ENCODE peak calls at places on chromosomes 4 and X, in six cellular contexts. One of them, this sample, is unnamed.

GRCh38 chr4:53321151-53321987 is 44.5 kb downstream of the SCFD2 start:
- DNase-seq in fibroblast of lung: peak; percentile 82
- DNase-seq in IMR-90: peak; percentile 86
- DNase-seq in fibroblast of villous mesenchyme: peak; percentile 77
- DNase-seq in BE2C: no peak
- DNase-seq in MCF 10A: peak; percentile 51
- DNase-seq in this sample: no peak

GRCh38 chr4:8644461-8644891 is 51.9 kb downstream of the CPZ start:
- DNase-seq in fibroblast of lung: no peak
- DNase-seq in IMR-90: no peak
- DNase-seq in fibroblast of villous mesenchyme: no peak
- DNase-seq in BE2C: no peak
- DNase-seq in MCF 10A: no peak
- DNase-seq in this sample: no peak

GRCh38 chr4:180640193-180640592 is 1603.0 kb upstream of the TENM3 start:
- DNase-seq in fibroblast of lung: no peak
- DNase-seq in IMR-90: no peak
- DNase-seq in fibroblast of villous mesenchyme: no peak
- DNase-seq in BE2C: no peak
- DNase-seq in MCF 10A: no peak
- DNase-seq in this sample: no peak

GRCh38 chr4:183200453-183200852 is 101.4 kb downstream of the WWC2 start:
- DNase-seq in fibroblast of lung: peak; percentile 87
- DNase-seq in IMR-90: peak; percentile 92
- DNase-seq in fibroblast of villous mesenchyme: peak; percentile 71
- DNase-seq in BE2C: peak; percentile 9
- DNase-seq in MCF 10A: peak; percentile 91
- DNase-seq in this sample: no peak

GRCh38 chr4:41155194-41155830 is 59.0 kb downstream of the APBB2 start:
- DNase-seq in fibroblast of lung: peak; percentile 52
- DNase-seq in IMR-90: peak; percentile 80
- DNase-seq in fibroblast of villous mesenchyme: peak; percentile 85
- DNase-seq in BE2C: no peak
- DNase-seq in MCF 10A: peak; percentile 70
- DNase-seq in this sample: no peak

GRCh38 chr4:150852237-150852636 is 162.8 kb downstream of the LRBA start:
- DNase-seq in fibroblast of lung: no peak
- DNase-seq in IMR-90: no peak
- DNase-seq in fibroblast of villous mesenchyme: no peak
- DNase-seq in BE2C: no peak
- DNase-seq in MCF 10A: no peak
- DNase-seq in this sample: no peak

GRCh38 chrX:134525086-134525792 is 65.3 kb downstream of the HPRT1 start:
- DNase-seq in fibroblast of lung: no peak
- DNase-seq in IMR-90: peak; percentile 59
- DNase-seq in fibroblast of villous mesenchyme: no peak
- DNase-seq in BE2C: no peak
- DNase-seq in MCF 10A: no peak
- DNase-seq in this sample: no peak

GRCh38 chr4:8378101-8378724 is 62.3 kb downstream of the ACOX3 start:
- DNase-seq in fibroblast of lung: no peak
- DNase-seq in IMR-90: no peak
- DNase-seq in fibroblast of villous mesenchyme: no peak
- DNase-seq in BE2C: no peak
- DNase-seq in MCF 10A: no peak
- DNase-seq in this sample: no peak

GRCh38 chr4:114399085-114399484 is 199.5 kb upstream of the UGT8 start:
- DNase-seq in fibroblast of lung: no peak
- DNase-seq in IMR-90: no peak
- DNase-seq in fibroblast of villous mesenchyme: no peak
- DNase-seq in BE2C: no peak
- DNase-seq in MCF 10A: no peak
- DNase-seq in this sample: no peak

GRCh38 chr4:97984545-97985131 is 158.6 kb downstream of the STPG2 start:
- DNase-seq in fibroblast of lung: no peak
- DNase-seq in IMR-90: no peak
- DNase-seq in fibroblast of villous mesenchyme: no peak
- DNase-seq in BE2C: peak; percentile 33
- DNase-seq in MCF 10A: peak; percentile 13
- DNase-seq in this sample: no peak
- TF ChIP-seq CTCF in fibroblast of lung: no peak
- TF ChIP-seq CTCF in IMR-90: no peak
- TF ChIP-seq CTCF in fibroblast of villous mesenchyme: peak; percentile 22
- TF ChIP-seq CTCF in BE2C: peak; percentile 66
- TF ChIP-seq CTCF in MCF 10A: no peak
- TF ChIP-seq CTCF in this sample: no peak

DNA sequence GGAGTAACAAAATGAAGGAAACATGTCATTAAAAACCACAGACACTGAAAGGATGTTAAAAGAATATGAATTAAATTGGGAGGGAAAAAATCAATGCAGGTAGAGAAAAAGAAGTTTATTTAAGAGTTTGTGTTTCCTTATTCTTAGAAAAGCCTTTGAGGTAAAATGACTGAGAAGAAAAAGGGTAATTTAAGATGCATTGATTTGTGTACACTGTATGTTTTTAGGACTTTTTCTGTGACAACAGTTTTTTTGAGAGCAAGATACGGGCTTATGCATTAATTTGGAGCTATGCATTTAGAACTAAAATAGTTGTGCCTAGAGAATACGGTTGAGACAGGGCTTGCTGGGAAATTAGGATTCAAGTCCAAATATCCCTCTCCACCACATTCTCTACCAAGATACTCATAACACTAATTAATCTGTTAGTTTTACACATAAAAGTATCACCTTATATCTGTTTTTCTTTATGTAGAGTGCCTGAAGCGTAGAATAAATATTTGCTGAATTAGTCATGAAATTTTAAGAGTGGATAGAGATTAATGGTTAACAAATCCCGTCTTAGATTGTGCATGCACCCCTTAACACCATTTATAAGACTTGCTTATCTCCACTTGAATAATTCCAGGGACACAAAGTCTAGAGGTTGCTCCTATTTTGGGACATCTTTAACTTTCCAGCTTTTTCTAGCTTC is 232.5 kb downstream of the PCDH7 start:
- DNase-seq in fibroblast of lung: no peak
- DNase-seq in IMR-90: no peak
- DNase-seq in fibroblast of villous mesenchyme: peak; percentile 23
- DNase-seq in BE2C: no peak
- DNase-seq in MCF 10A: peak; percentile 6
- DNase-seq in this sample: no peak
- TF ChIP-seq CTCF in fibroblast of lung: no peak
- TF ChIP-seq CTCF in IMR-90: no peak
- TF ChIP-seq CTCF in fibroblast of villous mesenchyme: no peak
- TF ChIP-seq CTCF in BE2C: no peak
- TF ChIP-seq CTCF in MCF 10A: no peak
- TF ChIP-seq CTCF in this sample: no peak

DNA sequence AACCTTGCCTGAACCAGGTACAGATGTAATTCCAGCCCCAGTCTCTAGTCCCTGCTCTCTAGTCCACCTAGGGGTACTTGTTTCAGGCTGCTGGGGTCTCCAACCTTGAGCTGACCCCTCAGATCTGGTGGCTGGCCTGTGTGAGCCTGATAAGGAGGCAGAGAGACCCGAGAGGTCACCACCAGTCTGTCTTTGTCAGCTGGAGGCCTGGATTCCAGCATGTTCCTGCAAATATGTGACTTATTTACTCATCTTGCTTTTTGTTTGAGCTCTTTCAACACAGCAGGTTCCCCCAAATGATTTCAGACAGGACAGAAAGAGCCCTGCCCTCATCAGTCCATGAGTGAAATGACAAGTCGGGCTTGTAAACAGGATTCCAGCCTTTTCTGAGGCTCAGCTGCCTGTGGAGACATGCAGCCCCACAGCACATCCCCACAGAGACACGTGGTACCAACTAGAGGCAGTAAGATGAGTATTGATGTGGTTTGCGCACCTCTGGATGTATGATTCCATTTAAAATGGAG is 37.5 kb upstream of the STK26 start:
- DNase-seq in fibroblast of lung: no peak
- DNase-seq in IMR-90: no peak
- DNase-seq in fibroblast of villous mesenchyme: no peak
- DNase-seq in BE2C: no peak
- DNase-seq in MCF 10A: no peak
- DNase-seq in this sample: no peak
- TF ChIP-seq CTCF in fibroblast of lung: no peak
- TF ChIP-seq CTCF in IMR-90: no peak
- TF ChIP-seq CTCF in fibroblast of villous mesenchyme: no peak
- TF ChIP-seq CTCF in BE2C: no peak
- TF ChIP-seq CTCF in MCF 10A: no peak
- TF ChIP-seq CTCF in this sample: no peak

DNA sequence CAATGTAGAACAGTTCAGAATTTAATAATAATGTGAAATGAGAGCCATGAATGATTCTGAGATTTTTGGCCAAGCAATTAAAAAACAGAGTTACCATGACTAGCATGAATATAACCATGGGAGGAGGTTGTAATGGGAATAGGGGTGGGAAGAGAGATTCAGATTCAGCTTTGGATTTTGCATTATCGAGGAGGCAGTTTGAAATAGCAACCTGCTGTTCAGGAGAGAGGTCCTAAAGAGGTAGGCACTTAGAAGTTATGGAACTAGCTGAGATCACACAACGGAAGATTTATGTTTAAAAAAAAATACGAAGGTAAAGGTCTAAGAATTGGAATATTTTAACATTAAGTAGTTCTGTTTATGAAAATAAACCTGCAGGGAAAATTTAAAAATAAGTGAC is 124.4 kb upstream of the TECRL start:
- DNase-seq in fibroblast of lung: no peak
- DNase-seq in IMR-90: no peak
- DNase-seq in fibroblast of villous mesenchyme: no peak
- DNase-seq in BE2C: no peak
- DNase-seq in MCF 10A: no peak
- DNase-seq in this sample: no peak
- TF ChIP-seq CTCF in fibroblast of lung: no peak
- TF ChIP-seq CTCF in IMR-90: no peak
- TF ChIP-seq CTCF in fibroblast of villous mesenchyme: no peak
- TF ChIP-seq CTCF in BE2C: no peak
- TF ChIP-seq CTCF in MCF 10A: no peak
- TF ChIP-seq CTCF in this sample: no peak

DNA sequence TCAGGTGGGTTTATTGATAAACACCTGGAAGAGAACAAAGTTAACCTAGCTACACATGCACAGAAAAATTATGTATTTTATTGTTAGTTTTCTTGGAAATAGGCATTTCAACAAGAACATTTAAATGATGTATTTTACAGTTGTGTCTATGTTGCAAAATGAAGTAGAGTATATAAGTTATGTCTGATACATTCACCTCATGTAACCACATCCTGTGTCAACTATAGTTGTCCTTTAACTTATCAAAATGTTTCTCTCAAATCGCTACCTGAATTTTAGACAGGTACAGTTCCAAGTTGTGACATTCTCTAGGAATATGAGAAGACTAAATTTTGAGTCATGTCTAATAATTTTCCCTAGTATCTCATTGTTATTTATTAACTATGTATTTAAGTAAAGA is 27.2 kb upstream of the TNIP3 start:
- DNase-seq in fibroblast of lung: no peak
- DNase-seq in IMR-90: no peak
- DNase-seq in fibroblast of villous mesenchyme: no peak
- DNase-seq in BE2C: no peak
- DNase-seq in MCF 10A: no peak
- DNase-seq in this sample: no peak
- TF ChIP-seq CTCF in fibroblast of lung: no peak
- TF ChIP-seq CTCF in IMR-90: no peak
- TF ChIP-seq CTCF in fibroblast of villous mesenchyme: no peak
- TF ChIP-seq CTCF in BE2C: no peak
- TF ChIP-seq CTCF in MCF 10A: no peak
- TF ChIP-seq CTCF in this sample: no peak

GRCh38 chr4:111811661-111812060 is 333.6 kb upstream of the FAM241A start:
- DNase-seq in fibroblast of lung: no peak
- DNase-seq in IMR-90: no peak
- DNase-seq in fibroblast of villous mesenchyme: peak; percentile 44
- DNase-seq in BE2C: no peak
- DNase-seq in MCF 10A: no peak
- DNase-seq in this sample: no peak

GRCh38 chr4:111808174-111808573 is 337.1 kb upstream of the FAM241A start:
- DNase-seq in fibroblast of lung: no peak
- DNase-seq in IMR-90: no peak
- DNase-seq in fibroblast of villous mesenchyme: no peak
- DNase-seq in BE2C: no peak
- DNase-seq in MCF 10A: no peak
- DNase-seq in this sample: no peak

GRCh38 chr4:111807556-111807955 is 337.7 kb upstream of the FAM241A start:
- DNase-seq in fibroblast of lung: no peak
- DNase-seq in IMR-90: no peak
- DNase-seq in fibroblast of villous mesenchyme: no peak
- DNase-seq in BE2C: no peak
- DNase-seq in MCF 10A: no peak
- DNase-seq in this sample: no peak

GRCh38 chr4:111802191-111802590 is 343.1 kb upstream of the FAM241A start:
- DNase-seq in fibroblast of lung: peak; percentile 1
- DNase-seq in IMR-90: no peak
- DNase-seq in fibroblast of villous mesenchyme: peak; percentile 44
- DNase-seq in BE2C: no peak
- DNase-seq in MCF 10A: peak; percentile 34
- DNase-seq in this sample: no peak

DNA sequence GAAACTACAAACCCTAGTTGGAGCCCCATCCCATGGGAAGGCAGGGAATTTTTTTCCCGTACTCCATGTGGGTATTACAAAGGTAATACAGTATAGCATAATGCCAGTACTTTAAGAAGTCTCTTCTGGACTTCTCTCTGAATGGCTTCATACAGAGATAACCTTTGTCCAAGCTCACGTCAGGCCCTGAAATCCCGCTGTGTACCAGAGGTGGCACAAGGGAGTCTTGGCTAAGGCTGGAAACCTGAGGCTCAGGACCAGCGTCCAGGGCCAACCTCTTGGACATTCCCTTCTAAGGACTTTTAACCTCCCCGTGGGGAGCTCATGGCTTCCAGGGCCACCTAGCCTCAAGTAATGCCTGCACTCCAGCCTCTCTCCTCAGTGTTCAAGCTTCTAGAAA is 338.9 kb upstream of the FAM241A start:
- DNase-seq in fibroblast of lung: no peak
- DNase-seq in IMR-90: no peak
- DNase-seq in fibroblast of villous mesenchyme: no peak
- DNase-seq in BE2C: peak; percentile 32
- DNase-seq in MCF 10A: peak; percentile 38
- DNase-seq in this sample: no peak
- TF ChIP-seq CTCF in fibroblast of lung: no peak
- TF ChIP-seq CTCF in IMR-90: no peak
- TF ChIP-seq CTCF in fibroblast of villous mesenchyme: peak; percentile 26
- TF ChIP-seq CTCF in BE2C: peak; percentile 37
- TF ChIP-seq CTCF in MCF 10A: peak; percentile 30
- TF ChIP-seq CTCF in this sample: no peak

This sample was measured in omental fat pad.